ENCODE peak calls at places on chromosome 21, in four cellular contexts. Q is stimulated activated CD4-positive, alpha-beta T cell treated with anti-CD3 and anti-CD28 coated beads, Interleukin-12 subunit alpha, Interleukin-12 subunit beta, amount 100 ng/mL, for 4 hours; G is NCI-H2081 treated with DMSO at 0.1 percent for 48 hours; P is G401. Z is an unnamed sample.

GRCh38 chr21:37153193-37153934 is 80.3 kb downstream of the TTC3 start:
- DNase-seq in Q (no peak), G (no peak), P (no peak), Z (no peak)

GRCh38 chr21:38351961-38352521 is 95.2 kb downstream of the KCNJ15 start:
- DNase-seq in Q (no peak), G (peak), P (no peak), Z (no peak)

GRCh38 chr21:45050361-45050785 is 24.0 kb upstream of the ADARB1 start:
- DNase-seq in Q (no peak), G (no peak), P (no peak), Z (no peak)

GRCh38 chr21:43894206-43894577 is 29.2 kb downstream of the AGPAT3 start:
- DNase-seq in Q (no peak), G (no peak), P (no peak), Z (no peak)

GRCh38 chr21:45336870-45337269 is 49.2 kb upstream of the POFUT2 start:
- DNase-seq in Q (no peak), G (no peak), P (peak), Z (no peak)

GRCh38 chr21:36698160-36699025 is 522 bp upstream of the SIM2 start:
- DNase-seq in Q (no peak), G (no peak), P (no peak), Z (peak)

GRCh38 chr21:38303300-38303699 is 46.5 kb downstream of the KCNJ15 start:
- DNase-seq in Q (no peak), G (no peak), P (no peak), Z (no peak)

GRCh38 chr21:18812308-18812707 is 408.7 kb upstream of the TMPRSS15 start:
- DNase-seq in Q (no peak), G (no peak), P (no peak), Z (no peak)

GRCh38 chr21:46199436-46200373 is 15.4 kb upstream of the SPATC1L start:
- DNase-seq in Q (no peak), G (no peak), P (no peak), Z (no peak)

GRCh38 chr21:43812139-43812821 is 22.9 kb downstream of the RRP1 start:
- DNase-seq in Q (no peak), G (no peak), P (no peak), Z (no peak)

GRCh38 chr21:26840206-26840605 is 5.0 kb downstream of the ADAMTS1 start:
- DNase-seq in Q (no peak), G (no peak), P (no peak), Z (no peak)

GRCh38 chr21:33300701-33301631 is 23.8 kb upstream of the IFNAR1 start:
- DNase-seq in Q (no peak), G (no peak), P (no peak), Z (no peak)

GRCh38 chr21:33028759-33029511 is 3.2 kb downstream of the OLIG2 start:
- DNase-seq in Q (peak), G (no peak), P (no peak), Z (no peak)

GRCh38 chr21:37416914-37417313 is 50.3 kb downstream of the DYRK1A start:
- DNase-seq in Q (no peak), G (no peak), P (no peak), Z (no peak)

GRCh38 chr21:46027855-46028493 is 46.4 kb downstream of the COL6A1 start:
- DNase-seq in Q (no peak), G (no peak), P (no peak), Z (no peak)

GRCh38 chr21:20875741-20876140 is 122.5 kb upstream of the NCAM2 start:
- DNase-seq in Q (no peak), G (peak), P (peak), Z (no peak)

GRCh38 chr21:37006521-37007291 is at the start of gene RIPPLY3:
- DNase-seq in Q (peak), G (no peak), P (no peak), Z (no peak)

GRCh38 chr21:35427320-35428040 is 378.4 kb upstream of the RUNX1 start:
- DNase-seq in Q (no peak), G (no peak), P (no peak), Z (no peak)

Z was measured in GM12892.